ENCODE peak calls at places on chromosomes 7 and 10, in eight cellular contexts. K is sciatic nerve; F is right cardiac atrium; R is psoas muscle; Z is heart right ventricle; I is activated B cell treated with CpG ODN at 0.5 μM for 24 hours; T is activated CD4-positive, CD25-positive, alpha-beta regulatory T cell treated with anti-CD3 and anti-CD28 coated beads, Interleukin-2, amount 50 U/mL, for 24 hours; V is effector memory CD8-positive, alpha-beta T cell. W is an unnamed sample.

GRCh38 chr10:72285972-72286521 is 12.3 kb downstream of the DDIT4 start:
- ATAC-seq in K (peak), F (peak), R (no peak), Z (no peak), I (peak), T (no peak), V (no peak), W (peak)

GRCh38 chr10:119222966-119223386 is 15.6 kb downstream of the GRK5 start:
- ATAC-seq in K (peak), F (peak), R (no peak), Z (peak), I (no peak), T (no peak), V (no peak), W (no peak)

GRCh38 chr7:120583835-120584586 is 273.9 kb downstream of the TSPAN12 start:
- ATAC-seq in K (no peak), F (no peak), R (no peak), Z (no peak), I (no peak), T (no peak), V (no peak), W (no peak)

GRCh38 chr10:2119316-2119715 is 382.0 kb upstream of the ADARB2 start:
- ATAC-seq in K (no peak), F (no peak), R (no peak), Z (no peak), I (no peak), T (no peak), V (no peak), W (no peak)

GRCh38 chr7:82443044-82443800 is at the start of gene CACNA2D1:
- ATAC-seq in K (peak), F (peak), R (peak), Z (peak), I (no peak), T (no peak), V (no peak), W (no peak)

GRCh38 chr10:65720901-65721300 is 1204.9 kb upstream of the LRRTM3 start:
- ATAC-seq in K (no peak), F (no peak), R (no peak), Z (no peak), I (no peak), T (no peak), V (no peak), W (no peak)

GRCh38 chr7:23242321-23242720 is 4.3 kb upstream of the GPNMB start:
- ATAC-seq in K (no peak), F (no peak), R (no peak), Z (peak), I (no peak), T (peak), V (no peak), W (no peak)

GRCh38 chr10:65910209-65910608 is 1015.6 kb upstream of the LRRTM3 start:
- ATAC-seq in K (no peak), F (no peak), R (no peak), Z (no peak), I (no peak), T (no peak), V (no peak), W (no peak)

GRCh38 chr7:1969459-1970284 is 263.1 kb downstream of the MAD1L1 start:
- ATAC-seq in K (no peak), F (no peak), R (no peak), Z (no peak), I (no peak), T (no peak), V (no peak), W (no peak)

GRCh38 chr10:132477398-132478340 is 59.9 kb upstream of the INPP5A start:
- ATAC-seq in K (peak), F (no peak), R (no peak), Z (no peak), I (no peak), T (no peak), V (no peak), W (peak)

GRCh38 chr10:31977440-31978157 is 49.0 kb upstream of the ARHGAP12 start:
- ATAC-seq in K (peak), F (peak), R (no peak), Z (peak), I (peak), T (no peak), V (peak), W (peak)

GRCh38 chr10:119640875-119641526 is 10.2 kb upstream of the BAG3 start:
- ATAC-seq in K (no peak), F (no peak), R (no peak), Z (no peak), I (no peak), T (no peak), V (no peak), W (no peak)